ENCODE peak calls at places on chromosomes 3 and 15, in nine cellular contexts. E is GM12878, A is heart left ventricle, R is neural progenitor cell, I is Peyer's patch, X is right lobe of liver, K is GM23248, Y is testis, N is mammary epithelial cell. H is an unnamed sample.

GRCh38 chr3:52456169-52456799 is 880 bp downstream of the NISCH start:
- DNase-seq in R (peak; percentile 52), I (no peak), X (no peak), Y (peak; percentile 59), K (peak; percentile 62), N (peak; percentile 18), A (peak; percentile 49), E (no peak), H (no peak)

GRCh38 chr3:171792549-171792948 is 17.7 kb downstream of the PLD1 start:
- DNase-seq in A (no peak), I (no peak), Y (no peak), R (no peak), E (no peak), K (no peak), N (peak; percentile 65), X (no peak), H (no peak)

GRCh38 chr3:177714945-177715344 is 517.7 kb upstream of the TBL1XR1 start:
- DNase-seq in N (no peak), Y (no peak), I (no peak), R (no peak), X (no peak), E (no peak), A (no peak), K (no peak), H (no peak)

GRCh38 chr3:127226451-127226850 is 33.5 kb downstream of the PRR23E start:
- DNase-seq in A (no peak), R (no peak), K (peak; percentile 65), E (no peak), I (no peak), X (no peak), Y (no peak), N (peak; percentile 74), H (no peak)

GRCh38 chr3:77825045-77825827 is 785.3 kb downstream of the ROBO2 start:
- DNase-seq in A (no peak), Y (no peak), R (no peak), E (no peak), X (no peak), K (peak; percentile 67), N (peak; percentile 99), I (peak; percentile 43), H (peak; percentile 62)

GRCh38 chr3:122246214-122246613 is 62.7 kb downstream of the CASR start:
- DNase-seq in I (no peak), K (peak; percentile 32), R (no peak), N (no peak), Y (no peak), E (no peak), X (no peak), A (no peak), H (no peak)

GRCh38 chr3:115982629-115983028 is 359.3 kb downstream of the GAP43 start:
- DNase-seq in N (no peak), X (no peak), R (no peak), K (no peak), E (no peak), I (no peak), A (no peak), Y (no peak), H (no peak)

GRCh38 chr3:30286007-30286669 is 320.3 kb upstream of the TGFBR2 start:
- DNase-seq in A (peak; percentile 83), I (peak; percentile 67), N (peak; percentile 93), Y (peak; percentile 65), X (peak; percentile 71), E (no peak), K (peak; percentile 93), R (peak; percentile 12), H (peak; percentile 41)

GRCh38 chr3:168161696-168162095 is 66.0 kb upstream of the GOLIM4 start:
- DNase-seq in X (no peak), I (no peak), R (no peak), Y (no peak), N (no peak), E (no peak), A (no peak), K (peak; percentile 8), H (no peak)

GRCh38 chr3:36475593-36475992 is 95.3 kb downstream of the STAC start:
- DNase-seq in R (no peak), X (no peak), K (no peak), N (no peak), A (no peak), Y (no peak), E (no peak), I (no peak), H (no peak)

GRCh38 chr3:122942937-122943827 is 84.4 kb downstream of the SEMA5B start:
- DNase-seq in K (peak; percentile 66), E (no peak), A (peak; percentile 74), I (peak; percentile 71), N (peak; percentile 52), X (peak; percentile 82), Y (peak; percentile 83), R (peak; percentile 89), H (peak; percentile 78)

GRCh38 chr3:59644479-59645075 is 594.8 kb upstream of the CFAP20DC start:
- DNase-seq in A (no peak), N (no peak), X (no peak), E (no peak), K (no peak), Y (no peak), I (no peak), R (no peak), H (no peak)

GRCh38 chr3:124492824-124493223 is 237.4 kb upstream of the UMPS start:
- DNase-seq in K (peak; percentile 56), A (peak; percentile 43), N (peak; percentile 68), R (no peak), X (peak; percentile 78), I (peak; percentile 88), E (no peak), Y (peak; percentile 49), H (peak; percentile 49)

GRCh38 chr3:170002829-170003228 is 35.0 kb upstream of the GPR160 start:
- DNase-seq in A (no peak), N (no peak), I (no peak), E (no peak), Y (no peak), R (no peak), X (no peak), K (no peak), H (no peak)

GRCh38 chr15:57356636-57357035 is 19.7 kb upstream of the CGNL1 start:
- DNase-seq in K (peak; percentile 62), N (peak; percentile 37), E (no peak), R (peak; percentile 69), X (no peak), A (no peak), I (no peak), Y (no peak), H (no peak)

GRCh38 chr3:31890007-31890406 is 91.1 kb downstream of the OSBPL10 start:
- DNase-seq in K (no peak), N (no peak), Y (no peak), R (no peak), X (no peak), I (no peak), A (no peak), E (no peak), H (no peak)

GRCh38 chr3:190339130-190339529 is 16.9 kb upstream of the CLDN1 start:
- DNase-seq in R (no peak), E (peak; percentile 11), Y (no peak), A (no peak), K (peak; percentile 72), X (no peak), N (peak; percentile 78), I (no peak), H (no peak)

GRCh38 chr15:91706366-91707032 is 147.0 kb upstream of the SLCO3A1 start:
- DNase-seq in N (peak; percentile 75), K (peak; percentile 77), I (peak; percentile 86), A (peak; percentile 79), R (peak; percentile 89), X (peak; percentile 63), E (peak; percentile 3), Y (peak; percentile 92), H (peak; percentile 77)

GRCh38 chr15:70829366-70830166 is 24.4 kb downstream of the LARP6 start:
- DNase-seq in N (no peak), E (no peak), A (no peak), R (no peak), K (peak; percentile 51), Y (peak; percentile 3), X (no peak), I (no peak), H (no peak)

GRCh38 chr3:175941352-175941751 is 1082.2 kb downstream of the NAALADL2 start:
- DNase-seq in A (no peak), R (peak; percentile 25), K (no peak), I (no peak), E (no peak), Y (peak; percentile 63), X (peak; percentile 27), N (peak; percentile 16), H (no peak)

DNA sequence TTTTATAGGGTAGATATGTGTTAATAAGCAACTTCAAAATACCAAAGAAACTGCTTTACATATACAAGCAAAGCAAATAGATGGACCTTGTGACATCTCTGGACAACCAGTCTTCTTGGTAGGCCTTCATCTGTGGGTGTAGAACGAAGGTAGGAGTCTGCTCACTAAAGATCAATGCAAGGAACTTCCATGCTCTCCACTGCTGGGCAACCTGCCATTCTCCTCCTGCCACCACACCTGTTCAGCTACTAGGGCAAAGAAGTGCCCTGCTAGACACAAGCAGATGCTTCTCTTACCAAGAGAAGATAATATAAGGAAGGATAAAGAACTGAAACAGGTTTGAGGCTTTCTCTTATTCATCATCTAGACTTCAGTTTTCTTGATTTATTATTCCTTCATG is 12.6 kb downstream of the PPARG start:
- DNase-seq in A (no peak), I (no peak), E (no peak), R (no peak), Y (no peak), X (no peak), N (no peak), K (no peak), H (no peak)
- H3K4me1 ChIP-seq in A (no peaks in the 10 kb centered on the region), I (no peaks in the 10 kb centered on the region), E (no peaks in the 10 kb centered on the region), R (no peaks in the 10 kb centered on the region), Y (no peaks in the 10 kb centered on the region), X (no peaks in the 10 kb centered on the region), N (no peaks in the 10 kb centered on the region), K (peaks cover 10% of the 10 kb centered on the region), H (peaks cover 13% of the 10 kb centered on the region)

DNA sequence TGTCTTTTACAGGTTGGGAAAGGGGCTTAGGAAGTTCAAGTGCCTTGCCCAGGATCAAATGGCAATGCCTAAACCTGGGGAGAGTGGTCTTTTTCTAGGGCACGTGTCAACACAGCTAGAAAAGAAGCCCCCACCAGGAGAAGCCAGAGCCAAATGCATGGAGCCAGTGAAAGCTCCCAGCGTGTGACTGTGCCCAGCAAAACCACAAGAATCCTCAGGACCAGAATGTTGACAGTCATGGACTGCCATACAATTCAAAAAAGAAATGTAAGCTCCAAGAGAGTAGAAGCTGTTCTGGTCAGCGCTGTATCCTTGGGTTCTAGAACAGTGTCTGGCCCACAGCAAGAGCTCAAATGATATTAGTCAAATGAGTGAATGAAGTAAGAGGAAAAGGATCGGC is 84.4 kb upstream of the MEF2A start:
- DNase-seq in N (no peak), I (no peak), A (no peak), E (no peak), R (no peak), K (no peak), X (no peak), Y (no peak), H (no peak)
- H3K4me1 ChIP-seq in N (peaks cover 17% of the 10 kb centered on the region), I (no peaks in the 10 kb centered on the region), A (no peaks in the 10 kb centered on the region), E (peaks cover 20% of the 10 kb centered on the region), R (peaks cover 11% of the 10 kb centered on the region), K (peaks cover 15% of the 10 kb centered on the region), X (no peaks in the 10 kb centered on the region), Y (peaks cover 6% of the 10 kb centered on the region), H (peaks cover 31% of the 10 kb centered on the region)

GRCh38 chr3:48739955-48740823 is 23.2 kb upstream of the IP6K2 start:
- DNase-seq in X (peak; percentile 95), A (peak; percentile 95), E (no peak), Y (peak; percentile 86), N (peak; percentile 54), R (peak; percentile 85), K (peak; percentile 91), I (peak; percentile 94), H (peak; percentile 90)
- H3K4me1 ChIP-seq in X (peaks cover 35% of the 10 kb centered on the region), A (peaks cover 9% of the 10 kb centered on the region), E (peaks cover 9% of the 10 kb centered on the region), Y (peaks cover 31% of the 10 kb centered on the region), N (peaks cover 22% of the 10 kb centered on the region), R (peaks cover 3% of the 10 kb centered on the region), K (no peaks in the 10 kb centered on the region), I (peaks cover 7% of the 10 kb centered on the region), H (peaks cover 47% of the 10 kb centered on the region)

GRCh38 chr3:134370611-134371451 is 3.4 kb downstream of the AMOTL2 start:
- DNase-seq in X (no peak), R (no peak), I (peak; percentile 41), N (no peak), A (no peak), Y (no peak), K (peak; percentile 23), E (no peak), H (no peak)
- H3K4me1 ChIP-seq in X (peaks cover 41% of the 10 kb centered on the region), R (peaks cover 49% of the 10 kb centered on the region), I (peaks cover 4% of the 10 kb centered on the region), N (peaks cover 76% of the 10 kb centered on the region), A (peaks cover 36% of the 10 kb centered on the region), Y (peaks cover 27% of the 10 kb centered on the region), K (peaks cover 57% of the 10 kb centered on the region), E (no peaks in the 10 kb centered on the region), H (peaks cover 74% of the 10 kb centered on the region)

H was measured in lower lobe of right lung.